ENCODE peak calls at places on chromosomes 1 and 21, in ten cellular contexts. One of them, this sample, is unnamed.

GRCh38 chr1:244451539-244451950 is at the start of gene ADSS2:
- DNase-seq in heart right ventricle: no peak
- DNase-seq in astrocyte: no peak
- DNase-seq in right lobe of liver: no peak
- DNase-seq in IMR-90: no peak
- DNase-seq in vagina: peak; percentile 89
- DNase-seq in mucosa of descending colon: no peak
- DNase-seq in MM.1S: no peak
- DNase-seq in upper lobe of left lung: no peak
- DNase-seq in transverse colon: no peak
- DNase-seq in this sample: no peak

GRCh38 chr1:88463401-88463800 is 220.7 kb upstream of the PKN2 start:
- DNase-seq in heart right ventricle: no peak
- DNase-seq in astrocyte: no peak
- DNase-seq in right lobe of liver: no peak
- DNase-seq in IMR-90: no peak
- DNase-seq in vagina: no peak
- DNase-seq in mucosa of descending colon: no peak
- DNase-seq in MM.1S: no peak
- DNase-seq in upper lobe of left lung: no peak
- DNase-seq in transverse colon: no peak
- DNase-seq in this sample: no peak

GRCh38 chr1:67614511-67614934 is 70.5 kb upstream of the GADD45A start:
- DNase-seq in heart right ventricle: no peak
- DNase-seq in astrocyte: no peak
- DNase-seq in right lobe of liver: no peak
- DNase-seq in IMR-90: peak; percentile 38
- DNase-seq in vagina: peak; percentile 89
- DNase-seq in mucosa of descending colon: no peak
- DNase-seq in MM.1S: no peak
- DNase-seq in upper lobe of left lung: no peak
- DNase-seq in transverse colon: no peak
- DNase-seq in this sample: no peak

GRCh38 chr1:218658294-218658693 is 313.2 kb downstream of the TGFB2 start:
- DNase-seq in heart right ventricle: no peak
- DNase-seq in astrocyte: peak; percentile 56
- DNase-seq in right lobe of liver: no peak
- DNase-seq in IMR-90: peak; percentile 61
- DNase-seq in vagina: no peak
- DNase-seq in mucosa of descending colon: no peak
- DNase-seq in MM.1S: no peak
- DNase-seq in upper lobe of left lung: no peak
- DNase-seq in transverse colon: no peak
- DNase-seq in this sample: no peak

GRCh38 chr21:31395268-31395667 is 51.2 kb upstream of the TIAM1 start:
- DNase-seq in heart right ventricle: no peak
- DNase-seq in astrocyte: no peak
- DNase-seq in right lobe of liver: no peak
- DNase-seq in IMR-90: no peak
- DNase-seq in vagina: no peak
- DNase-seq in mucosa of descending colon: no peak
- DNase-seq in MM.1S: no peak
- DNase-seq in upper lobe of left lung: no peak
- DNase-seq in transverse colon: no peak
- DNase-seq in this sample: no peak

GRCh38 chr1:110466646-110467280 is 15.8 kb downstream of the PROK1 start:
- DNase-seq in heart right ventricle: no peak
- DNase-seq in astrocyte: no peak
- DNase-seq in right lobe of liver: no peak
- DNase-seq in IMR-90: no peak
- DNase-seq in vagina: no peak
- DNase-seq in mucosa of descending colon: no peak
- DNase-seq in MM.1S: no peak
- DNase-seq in upper lobe of left lung: no peak
- DNase-seq in transverse colon: no peak
- DNase-seq in this sample: no peak

GRCh38 chr1:175757381-175758015 is 14.1 kb upstream of the TNR start:
- DNase-seq in heart right ventricle: no peak
- DNase-seq in astrocyte: no peak
- DNase-seq in right lobe of liver: peak; percentile 61
- DNase-seq in IMR-90: no peak
- DNase-seq in vagina: no peak
- DNase-seq in mucosa of descending colon: peak; percentile 44
- DNase-seq in MM.1S: peak; percentile 13
- DNase-seq in upper lobe of left lung: peak; percentile 79
- DNase-seq in transverse colon: peak; percentile 18
- DNase-seq in this sample: no peak

GRCh38 chr1:109796484-109797305 is 33.0 kb upstream of the EPS8L3 start:
- DNase-seq in heart right ventricle: no peak
- DNase-seq in astrocyte: no peak
- DNase-seq in right lobe of liver: no peak
- DNase-seq in IMR-90: peak; percentile 55
- DNase-seq in vagina: no peak
- DNase-seq in mucosa of descending colon: no peak
- DNase-seq in MM.1S: no peak
- DNase-seq in upper lobe of left lung: no peak
- DNase-seq in transverse colon: peak; percentile 26
- DNase-seq in this sample: no peak

GRCh38 chr1:91876040-91876470 is 9.9 kb downstream of the TGFBR3 start:
- DNase-seq in heart right ventricle: no peak
- DNase-seq in astrocyte: no peak
- DNase-seq in right lobe of liver: no peak
- DNase-seq in IMR-90: no peak
- DNase-seq in vagina: no peak
- DNase-seq in mucosa of descending colon: no peak
- DNase-seq in MM.1S: no peak
- DNase-seq in upper lobe of left lung: no peak
- DNase-seq in transverse colon: no peak
- DNase-seq in this sample: no peak

GRCh38 chr1:91881280-91881679 is 4.7 kb downstream of the TGFBR3 start:
- DNase-seq in heart right ventricle: no peak
- DNase-seq in astrocyte: no peak
- DNase-seq in right lobe of liver: no peak
- DNase-seq in IMR-90: no peak
- DNase-seq in vagina: no peak
- DNase-seq in mucosa of descending colon: no peak
- DNase-seq in MM.1S: no peak
- DNase-seq in upper lobe of left lung: no peak
- DNase-seq in transverse colon: no peak
- DNase-seq in this sample: no peak

GRCh38 chr1:91876751-91877573 is 9.0 kb downstream of the TGFBR3 start:
- DNase-seq in heart right ventricle: no peak
- DNase-seq in astrocyte: no peak
- DNase-seq in right lobe of liver: no peak
- DNase-seq in IMR-90: no peak
- DNase-seq in vagina: no peak
- DNase-seq in mucosa of descending colon: no peak
- DNase-seq in MM.1S: no peak
- DNase-seq in upper lobe of left lung: no peak
- DNase-seq in transverse colon: no peak
- DNase-seq in this sample: no peak

GRCh38 chr1:91877574-91878208 is 8.3 kb downstream of the TGFBR3 start:
- DNase-seq in heart right ventricle: no peak
- DNase-seq in astrocyte: no peak
- DNase-seq in right lobe of liver: no peak
- DNase-seq in IMR-90: peak; percentile 46
- DNase-seq in vagina: no peak
- DNase-seq in mucosa of descending colon: no peak
- DNase-seq in MM.1S: no peak
- DNase-seq in upper lobe of left lung: no peak
- DNase-seq in transverse colon: no peak
- DNase-seq in this sample: no peak

DNA sequence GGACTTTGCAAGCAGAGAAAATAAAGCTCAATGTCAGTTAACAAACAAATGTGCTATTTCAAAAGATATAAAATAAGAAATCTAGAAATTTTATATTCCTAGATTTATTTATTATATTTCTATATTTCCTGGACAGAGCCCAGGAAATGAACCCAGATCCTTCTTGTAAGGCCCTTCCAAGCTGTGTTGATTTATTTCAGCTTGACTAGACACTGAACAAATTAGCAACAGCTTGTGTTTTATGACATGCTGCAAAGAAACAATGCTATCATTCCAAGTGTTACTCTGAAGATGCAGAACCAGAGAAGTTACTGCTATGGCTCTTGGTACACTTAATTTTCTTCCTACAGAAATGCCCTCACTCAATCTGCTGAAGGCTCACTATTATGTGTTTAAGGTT is 6.2 kb downstream of the TGFBR3 start:
- DNase-seq in heart right ventricle: no peak
- DNase-seq in astrocyte: no peak
- DNase-seq in right lobe of liver: no peak
- DNase-seq in IMR-90: no peak
- DNase-seq in vagina: no peak
- DNase-seq in mucosa of descending colon: no peak
- DNase-seq in MM.1S: no peak
- DNase-seq in upper lobe of left lung: no peak
- DNase-seq in transverse colon: no peak
- DNase-seq in this sample: no peak
- H3K4me3 ChIP-seq in heart right ventricle: no peak overlapping the region
- H3K4me3 ChIP-seq in astrocyte: no peak overlapping the region
- H3K4me3 ChIP-seq in right lobe of liver: no peak overlapping the region
- H3K4me3 ChIP-seq in IMR-90: no peak overlapping the region
- H3K4me3 ChIP-seq in vagina: no peak overlapping the region
- H3K4me3 ChIP-seq in mucosa of descending colon: no peak overlapping the region
- H3K4me3 ChIP-seq in MM.1S: no peak overlapping the region
- H3K4me3 ChIP-seq in upper lobe of left lung: no peak overlapping the region
- H3K4me3 ChIP-seq in transverse colon: no peak overlapping the region
- H3K4me3 ChIP-seq in this sample: no peak overlapping the region

DNA sequence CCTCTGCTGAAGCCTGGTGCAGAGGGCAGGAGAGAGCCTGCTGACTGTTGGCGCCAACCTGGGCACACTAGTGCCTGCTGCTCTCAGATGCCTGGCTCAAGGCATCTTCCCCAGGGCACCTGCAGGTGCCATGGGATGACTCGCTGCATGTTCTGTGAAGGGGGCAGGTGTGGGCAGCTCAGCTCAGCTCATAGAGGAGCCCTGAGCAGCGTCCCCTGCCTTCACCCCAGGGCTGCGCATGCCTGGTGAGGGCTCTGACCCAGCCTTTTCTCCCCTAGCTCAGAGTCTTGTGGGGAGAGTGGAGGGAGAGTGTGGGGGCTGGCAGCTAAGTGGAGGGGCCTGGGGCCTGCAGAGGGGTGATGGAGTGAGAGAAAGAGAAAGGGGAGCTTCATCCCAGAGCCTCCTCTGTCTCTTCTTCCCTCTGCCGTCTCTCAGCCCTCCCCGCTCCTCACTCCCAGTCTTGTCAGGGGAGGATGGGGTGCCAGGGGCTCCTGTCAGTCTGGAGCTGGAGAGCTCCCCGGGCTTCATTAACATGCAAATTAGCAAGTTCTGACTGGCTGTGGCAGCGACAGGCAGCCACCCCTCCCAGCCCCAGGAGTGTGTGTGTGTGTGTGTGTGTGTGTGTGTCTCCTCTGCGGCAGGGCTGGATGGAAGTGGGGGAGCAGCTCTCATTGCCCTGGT is 33.8 kb downstream of the FOXO6 start:
- DNase-seq in heart right ventricle: no peak
- DNase-seq in astrocyte: peak; percentile 12
- DNase-seq in right lobe of liver: no peak
- DNase-seq in IMR-90: no peak
- DNase-seq in vagina: no peak
- DNase-seq in mucosa of descending colon: no peak
- DNase-seq in MM.1S: no peak
- DNase-seq in upper lobe of left lung: no peak
- DNase-seq in transverse colon: no peak
- DNase-seq in this sample: no peak
- TF ChIP-seq CTCF in heart right ventricle: no peak
- TF ChIP-seq CTCF in astrocyte: no peak
- TF ChIP-seq CTCF in right lobe of liver: no peak
- TF ChIP-seq CTCF in IMR-90: no peak
- TF ChIP-seq CTCF in vagina: no peak
- TF ChIP-seq CTCF in mucosa of descending colon: no peak
- TF ChIP-seq CTCF in MM.1S: no peak
- TF ChIP-seq CTCF in upper lobe of left lung: no peak
- TF ChIP-seq CTCF in transverse colon: no peak
- TF ChIP-seq CTCF in this sample: no peak

GRCh38 chr1:10291705-10292104 is 81.3 kb downstream of the KIF1B start:
- DNase-seq in heart right ventricle: no peak
- DNase-seq in astrocyte: no peak
- DNase-seq in right lobe of liver: no peak
- DNase-seq in IMR-90: no peak
- DNase-seq in vagina: no peak
- DNase-seq in mucosa of descending colon: no peak
- DNase-seq in MM.1S: no peak
- DNase-seq in upper lobe of left lung: no peak
- DNase-seq in transverse colon: no peak
- DNase-seq in this sample: no peak

GRCh38 chr1:10286244-10286643 is 75.9 kb downstream of the KIF1B start:
- DNase-seq in heart right ventricle: peak; percentile 54
- DNase-seq in astrocyte: no peak
- DNase-seq in right lobe of liver: no peak
- DNase-seq in IMR-90: peak; percentile 39
- DNase-seq in vagina: no peak
- DNase-seq in mucosa of descending colon: no peak
- DNase-seq in MM.1S: no peak
- DNase-seq in upper lobe of left lung: no peak
- DNase-seq in transverse colon: no peak
- DNase-seq in this sample: no peak

GRCh38 chr1:10292188-10292587 is 81.8 kb downstream of the KIF1B start:
- DNase-seq in heart right ventricle: no peak
- DNase-seq in astrocyte: no peak
- DNase-seq in right lobe of liver: no peak
- DNase-seq in IMR-90: no peak
- DNase-seq in vagina: no peak
- DNase-seq in mucosa of descending colon: no peak
- DNase-seq in MM.1S: no peak
- DNase-seq in upper lobe of left lung: no peak
- DNase-seq in transverse colon: no peak
- DNase-seq in this sample: no peak

GRCh38 chr1:10287023-10287645 is 76.8 kb downstream of the KIF1B start:
- DNase-seq in heart right ventricle: no peak
- DNase-seq in astrocyte: no peak
- DNase-seq in right lobe of liver: no peak
- DNase-seq in IMR-90: peak; percentile 8
- DNase-seq in vagina: no peak
- DNase-seq in mucosa of descending colon: no peak
- DNase-seq in MM.1S: no peak
- DNase-seq in upper lobe of left lung: no peak
- DNase-seq in transverse colon: no peak
- DNase-seq in this sample: no peak

GRCh38 chr1:10288059-10288615 is 77.8 kb downstream of the KIF1B start:
- DNase-seq in heart right ventricle: no peak
- DNase-seq in astrocyte: no peak
- DNase-seq in right lobe of liver: no peak
- DNase-seq in IMR-90: no peak
- DNase-seq in vagina: no peak
- DNase-seq in mucosa of descending colon: no peak
- DNase-seq in MM.1S: no peak
- DNase-seq in upper lobe of left lung: no peak
- DNase-seq in transverse colon: no peak
- DNase-seq in this sample: no peak
- H3K36me3 ChIP-seq in heart right ventricle: no peaks in the 10 kb centered on the region
- H3K36me3 ChIP-seq in astrocyte: peaks cover 36% of the 10 kb centered on the region
- H3K36me3 ChIP-seq in right lobe of liver: peaks cover 16% of the 10 kb centered on the region
- H3K36me3 ChIP-seq in IMR-90: peaks cover 20% of the 10 kb centered on the region
- H3K36me3 ChIP-seq in vagina: peaks cover 25% of the 10 kb centered on the region
- H3K36me3 ChIP-seq in mucosa of descending colon: no peaks in the 10 kb centered on the region
- H3K36me3 ChIP-seq in MM.1S: no peaks in the 10 kb centered on the region
- H3K36me3 ChIP-seq in upper lobe of left lung: peaks cover 14% of the 10 kb centered on the region
- H3K36me3 ChIP-seq in transverse colon: peaks cover 35% of the 10 kb centered on the region
- H3K36me3 ChIP-seq in this sample: peaks cover 100% of the 10 kb centered on the region

DNA sequence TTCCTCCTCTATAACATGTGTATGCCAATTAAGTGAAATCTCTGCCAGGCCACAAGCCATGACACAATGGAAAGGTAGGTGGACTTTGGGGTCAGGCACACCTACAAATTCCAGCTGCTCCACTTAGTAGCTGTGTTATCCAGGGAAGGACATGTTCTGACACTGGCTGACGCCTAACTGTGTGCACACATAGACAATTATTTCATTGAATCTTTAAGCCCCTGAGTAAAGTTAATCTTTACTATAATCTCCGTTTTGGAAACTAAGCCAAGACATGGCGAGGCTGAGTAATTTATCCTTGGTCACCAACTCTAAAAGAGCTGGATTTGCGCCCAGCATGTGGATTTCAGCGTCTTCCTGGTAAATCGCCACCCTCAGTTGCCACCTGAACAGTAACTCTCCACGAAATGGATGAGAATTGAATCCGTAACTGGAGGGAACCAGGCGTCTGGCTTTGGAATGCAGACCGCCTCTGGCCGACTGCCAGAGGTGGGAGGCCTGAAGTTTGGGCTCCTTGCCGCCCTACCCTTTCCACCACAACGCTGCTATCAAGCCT is 925 bp upstream of the SNRPE start:
- DNase-seq in heart right ventricle: no peak
- DNase-seq in astrocyte: peak; percentile 60
- DNase-seq in right lobe of liver: peak; percentile 59
- DNase-seq in IMR-90: peak; percentile 10
- DNase-seq in vagina: no peak
- DNase-seq in mucosa of descending colon: peak; percentile 44
- DNase-seq in MM.1S: no peak
- DNase-seq in upper lobe of left lung: no peak
- DNase-seq in transverse colon: peak; percentile 62
- DNase-seq in this sample: no peak
- H3K4me3 ChIP-seq in heart right ventricle: peak overlapping the region; percentile 69
- H3K4me3 ChIP-seq in astrocyte: peak overlapping the region; percentile 89
- H3K4me3 ChIP-seq in right lobe of liver: peak overlapping the region; percentile 78
- H3K4me3 ChIP-seq in IMR-90: no peak overlapping the region
- H3K4me3 ChIP-seq in vagina: peak overlapping the region; percentile 11
- H3K4me3 ChIP-seq in mucosa of descending colon: no peak overlapping the region
- H3K4me3 ChIP-seq in MM.1S: peak overlapping the region; percentile 39
- H3K4me3 ChIP-seq in upper lobe of left lung: peak overlapping the region; percentile 76
- H3K4me3 ChIP-seq in transverse colon: peak overlapping the region; percentile 80
- H3K4me3 ChIP-seq in this sample: peak overlapping the region; percentile 70